ENCODE peak calls at places on chromosomes 2 and 18, in six cellular contexts. One of them, this sample, is unnamed.

GRCh38 chr2:20618468-20618885 is 32.4 kb downstream of the HS1BP3 start:
- DNase-seq in GM12892: no peak
- DNase-seq in HCT116: no peak
- DNase-seq in heart left ventricle: peak
- DNase-seq in A549: no peak
- DNase-seq in breast epithelium: no peak
- DNase-seq in this sample: no peak

GRCh38 chr2:210461401-210461800 is 15.2 kb downstream of the LANCL1 start:
- DNase-seq in GM12892: no peak
- DNase-seq in HCT116: no peak
- DNase-seq in heart left ventricle: no peak
- DNase-seq in A549: no peak
- DNase-seq in breast epithelium: no peak
- DNase-seq in this sample: no peak

GRCh38 chr2:67825476-67825875 is 237.3 kb downstream of the C1D start:
- DNase-seq in GM12892: no peak
- DNase-seq in HCT116: no peak
- DNase-seq in heart left ventricle: no peak
- DNase-seq in A549: no peak
- DNase-seq in breast epithelium: no peak
- DNase-seq in this sample: no peak

GRCh38 chr2:46878886-46879285 is 36.7 kb downstream of the MCFD2 start:
- DNase-seq in GM12892: no peak
- DNase-seq in HCT116: no peak
- DNase-seq in heart left ventricle: peak
- DNase-seq in A549: no peak
- DNase-seq in breast epithelium: no peak
- DNase-seq in this sample: no peak

GRCh38 chr2:196131384-196131861 is 40.0 kb downstream of the STK17B start:
- DNase-seq in GM12892: no peak
- DNase-seq in HCT116: peak
- DNase-seq in heart left ventricle: peak
- DNase-seq in A549: no peak
- DNase-seq in breast epithelium: no peak
- DNase-seq in this sample: peak

GRCh38 chr18:9296233-9297006 is 38.2 kb upstream of the TWSG1 start:
- DNase-seq in GM12892: no peak
- DNase-seq in HCT116: no peak
- DNase-seq in heart left ventricle: no peak
- DNase-seq in A549: no peak
- DNase-seq in breast epithelium: no peak
- DNase-seq in this sample: no peak

GRCh38 chr18:79598046-79598884 is 81.3 kb upstream of the CTDP1 start:
- DNase-seq in GM12892: no peak
- DNase-seq in HCT116: no peak
- DNase-seq in heart left ventricle: peak
- DNase-seq in A549: no peak
- DNase-seq in breast epithelium: no peak
- DNase-seq in this sample: no peak

GRCh38 chr2:88396209-88396608 is 56.3 kb downstream of the FOXI3 start:
- DNase-seq in GM12892: no peak
- DNase-seq in HCT116: no peak
- DNase-seq in heart left ventricle: no peak
- DNase-seq in A549: no peak
- DNase-seq in breast epithelium: no peak
- DNase-seq in this sample: no peak

GRCh38 chr2:103361712-103362111 is 599.9 kb downstream of the TMEM182 start:
- DNase-seq in GM12892: no peak
- DNase-seq in HCT116: no peak
- DNase-seq in heart left ventricle: no peak
- DNase-seq in A549: no peak
- DNase-seq in breast epithelium: no peak
- DNase-seq in this sample: no peak

GRCh38 chr2:44245068-44245861 is 30.0 kb upstream of the SLC3A1 start:
- DNase-seq in GM12892: no peak
- DNase-seq in HCT116: no peak
- DNase-seq in heart left ventricle: no peak
- DNase-seq in A549: no peak
- DNase-seq in breast epithelium: no peak
- DNase-seq in this sample: no peak

GRCh38 chr18:3652380-3653262 is 202.6 kb downstream of the TGIF1 start:
- DNase-seq in GM12892: no peak
- DNase-seq in HCT116: peak
- DNase-seq in heart left ventricle: peak
- DNase-seq in A549: peak
- DNase-seq in breast epithelium: peak
- DNase-seq in this sample: peak

GRCh38 chr2:10132596-10132995 is 10.1 kb downstream of the RRM2 start:
- DNase-seq in GM12892: no peak
- DNase-seq in HCT116: no peak
- DNase-seq in heart left ventricle: no peak
- DNase-seq in A549: no peak
- DNase-seq in breast epithelium: no peak
- DNase-seq in this sample: no peak

GRCh38 chr2:10136187-10136934 is 13.8 kb downstream of the RRM2 start:
- DNase-seq in GM12892: no peak
- DNase-seq in HCT116: no peak
- DNase-seq in heart left ventricle: no peak
- DNase-seq in A549: no peak
- DNase-seq in breast epithelium: no peak
- DNase-seq in this sample: no peak

GRCh38 chr2:10132043-10132575 is 9.6 kb downstream of the RRM2 start:
- DNase-seq in GM12892: no peak
- DNase-seq in HCT116: no peak
- DNase-seq in heart left ventricle: no peak
- DNase-seq in A549: no peak
- DNase-seq in breast epithelium: no peak
- DNase-seq in this sample: no peak

GRCh38 chr2:10135296-10136089 is 13.0 kb downstream of the RRM2 start:
- DNase-seq in GM12892: no peak
- DNase-seq in HCT116: no peak
- DNase-seq in heart left ventricle: no peak
- DNase-seq in A549: no peak
- DNase-seq in breast epithelium: no peak
- DNase-seq in this sample: peak

DNA sequence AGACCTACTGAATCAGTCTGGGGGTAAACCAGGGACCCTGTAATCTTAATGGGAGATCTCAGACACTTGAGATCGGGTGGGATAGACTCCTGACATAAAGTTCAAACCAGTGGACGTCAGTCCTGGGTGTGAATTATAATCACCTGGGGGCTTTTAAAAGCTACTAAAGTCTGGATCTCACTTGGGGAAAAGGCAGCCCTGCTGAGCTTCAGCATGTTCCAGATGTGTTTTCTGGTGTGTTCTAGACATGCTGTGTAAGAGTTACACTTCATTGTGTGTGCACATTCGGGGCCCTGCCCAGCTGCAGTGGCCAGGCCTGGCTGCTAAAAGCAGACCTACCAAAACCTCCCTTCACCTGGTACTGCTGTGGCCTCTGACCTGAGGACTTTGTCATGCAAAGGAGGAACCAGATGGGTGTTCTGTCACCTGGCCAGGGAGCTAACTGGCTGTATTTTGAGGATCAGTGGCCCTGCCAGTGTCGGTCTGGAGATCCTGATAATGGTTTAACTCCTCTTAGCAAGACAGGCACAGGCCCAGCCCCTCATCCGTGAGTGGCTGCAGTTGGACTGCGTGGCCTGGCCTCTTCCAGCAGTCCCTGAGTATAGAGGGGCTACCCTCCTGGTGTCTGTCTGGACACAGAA is 10.6 kb downstream of the RRM2 start:
- DNase-seq in GM12892: no peak
- DNase-seq in HCT116: no peak
- DNase-seq in heart left ventricle: no peak
- DNase-seq in A549: no peak
- DNase-seq in breast epithelium: no peak
- DNase-seq in this sample: no peak
- TF ChIP-seq POLR2A in GM12892: peak
- TF ChIP-seq POLR2A in HCT116: no peak
- TF ChIP-seq POLR2A in heart left ventricle: no peak
- TF ChIP-seq POLR2A in A549: no peak
- TF ChIP-seq POLR2A in breast epithelium: no peak
- TF ChIP-seq POLR2A in this sample: no peak

DNA sequence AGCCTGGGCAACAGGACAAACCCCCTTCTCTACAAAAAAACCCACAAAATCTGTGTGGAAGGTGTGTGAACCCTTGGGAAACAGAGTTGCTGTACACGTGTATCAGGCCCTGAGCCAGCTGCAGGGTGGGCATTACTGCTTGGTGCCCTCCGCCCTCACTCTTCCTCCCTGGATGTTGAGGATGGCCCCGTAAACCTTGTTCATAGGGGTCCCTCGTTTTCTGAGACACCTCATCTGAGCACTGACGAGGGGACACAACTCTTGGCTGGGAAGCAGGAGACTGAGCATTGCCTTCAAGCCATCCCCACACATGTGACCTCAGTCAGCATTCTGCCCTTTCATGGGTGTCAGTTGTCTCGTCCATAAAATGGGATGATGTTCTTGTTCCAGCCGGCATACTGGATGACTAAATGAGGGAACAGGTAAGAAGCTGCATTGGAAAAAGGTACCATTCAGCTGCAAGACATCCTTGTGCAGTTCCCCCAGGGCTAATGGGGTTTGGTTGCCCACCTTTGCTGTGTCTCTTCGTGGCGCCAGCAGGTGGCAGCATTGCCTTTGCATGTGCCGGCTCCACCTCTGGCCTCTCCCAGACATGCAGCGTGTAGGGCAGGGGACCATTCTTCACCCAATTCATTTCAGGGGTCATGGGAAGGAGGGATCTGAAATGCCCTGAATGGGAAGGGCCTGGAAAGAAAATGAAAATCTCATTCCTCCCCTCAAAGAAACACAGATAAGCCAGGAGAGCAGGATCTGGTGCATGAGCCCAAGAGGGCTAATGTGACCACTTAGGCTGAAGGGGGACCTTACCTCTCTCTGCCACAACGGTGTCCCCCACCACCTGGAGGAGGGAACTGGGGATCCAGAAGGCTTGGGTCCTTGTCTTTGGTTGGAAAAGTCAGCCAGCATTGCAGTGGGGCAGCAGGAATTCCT is 36.4 kb upstream of the HAAO start:
- DNase-seq in GM12892: peak
- DNase-seq in HCT116: peak
- DNase-seq in heart left ventricle: peak
- DNase-seq in A549: peak
- DNase-seq in breast epithelium: peak
- DNase-seq in this sample: peak
- TF ChIP-seq POLR2A in GM12892: no peak
- TF ChIP-seq POLR2A in HCT116: no peak
- TF ChIP-seq POLR2A in heart left ventricle: no peak
- TF ChIP-seq POLR2A in A549: no peak
- TF ChIP-seq POLR2A in breast epithelium: no peak
- TF ChIP-seq POLR2A in this sample: no peak

DNA sequence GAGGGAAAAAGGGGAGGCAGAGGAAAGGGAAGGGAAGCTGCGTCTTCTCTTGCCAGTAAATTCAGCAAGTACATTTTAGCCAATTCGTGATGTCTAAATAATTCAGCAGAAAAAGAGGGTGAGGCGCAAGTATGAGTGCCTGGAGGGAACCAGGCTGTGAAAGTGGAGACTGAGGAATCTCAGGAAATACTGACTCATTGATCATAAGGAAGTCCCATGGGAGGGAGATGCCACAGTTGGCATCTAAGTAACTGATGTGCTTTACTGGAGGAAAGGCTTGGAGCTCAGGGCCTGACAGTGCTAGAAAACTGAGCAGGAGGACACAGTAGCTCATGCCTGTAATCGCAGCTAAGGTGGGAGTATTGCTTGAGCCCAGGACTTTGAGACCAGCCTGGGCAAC is 31.1 kb downstream of the KIF5C start:
- DNase-seq in GM12892: no peak
- DNase-seq in HCT116: no peak
- DNase-seq in heart left ventricle: no peak
- DNase-seq in A549: no peak
- DNase-seq in breast epithelium: no peak
- DNase-seq in this sample: no peak
- TF ChIP-seq POLR2A in GM12892: no peak
- TF ChIP-seq POLR2A in HCT116: no peak
- TF ChIP-seq POLR2A in heart left ventricle: no peak
- TF ChIP-seq POLR2A in A549: no peak
- TF ChIP-seq POLR2A in breast epithelium: no peak
- TF ChIP-seq POLR2A in this sample: no peak

GRCh38 chr2:70140978-70141753 is 49.7 kb downstream of the C2orf42 start:
- DNase-seq in GM12892: no peak
- DNase-seq in HCT116: peak
- DNase-seq in heart left ventricle: no peak
- DNase-seq in A549: no peak
- DNase-seq in breast epithelium: peak
- DNase-seq in this sample: no peak
- TF ChIP-seq POLR2A in GM12892: peak
- TF ChIP-seq POLR2A in HCT116: no peak
- TF ChIP-seq POLR2A in heart left ventricle: no peak
- TF ChIP-seq POLR2A in A549: no peak
- TF ChIP-seq POLR2A in breast epithelium: no peak
- TF ChIP-seq POLR2A in this sample: no peak

DNA sequence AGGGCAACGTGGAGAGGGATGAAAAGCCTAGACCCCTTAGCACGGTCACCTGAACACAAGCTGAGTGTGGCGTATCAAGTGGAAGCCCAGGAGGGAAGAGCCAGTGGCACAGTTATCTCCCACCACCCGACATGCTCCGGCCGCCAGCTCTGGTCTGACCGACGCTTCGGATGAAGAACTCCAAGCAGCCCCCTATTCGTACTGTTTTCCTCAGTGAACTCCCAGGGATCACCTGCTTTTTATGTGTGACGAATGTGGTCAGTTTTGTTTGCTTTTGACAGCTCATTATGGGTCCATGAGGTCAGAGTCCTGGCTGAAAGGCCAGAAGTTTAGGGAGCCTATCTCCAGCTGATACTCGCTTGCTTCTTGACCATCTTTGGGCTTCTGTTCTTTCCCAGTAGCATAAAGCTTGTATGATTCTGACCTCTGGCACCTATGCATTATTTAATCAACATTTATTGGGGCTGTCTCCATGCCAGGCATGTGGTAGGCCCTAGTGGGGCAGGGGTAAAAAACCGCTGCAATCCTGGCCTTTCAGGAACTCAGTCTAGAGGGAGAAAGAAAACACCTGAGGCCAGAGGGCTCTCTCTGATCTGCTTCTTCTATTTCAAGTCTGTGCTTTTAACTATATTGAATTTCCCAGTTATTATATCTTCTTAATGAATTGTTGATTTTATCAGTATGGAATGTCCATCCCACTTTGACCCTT is 33.0 kb upstream of the MRPL33 start:
- DNase-seq in GM12892: no peak
- DNase-seq in HCT116: no peak
- DNase-seq in heart left ventricle: no peak
- DNase-seq in A549: no peak
- DNase-seq in breast epithelium: no peak
- DNase-seq in this sample: no peak
- TF ChIP-seq POLR2A in GM12892: no peak
- TF ChIP-seq POLR2A in HCT116: no peak
- TF ChIP-seq POLR2A in heart left ventricle: no peak
- TF ChIP-seq POLR2A in A549: no peak
- TF ChIP-seq POLR2A in breast epithelium: no peak
- TF ChIP-seq POLR2A in this sample: no peak

This sample was measured in H54.